ENCODE peak calls at places on chromosomes 3 and 15, in ten cellular contexts. U, C, P, F, S, I, N, Y, M and B are unnamed samples.

GRCh38 chr3:29950232-29950631 is 656.2 kb upstream of the TGFBR2 start:
- DNase-seq in U (no peak), C (no peak), P (no peak), F (no peak), S (no peak), I (no peak), N (no peak), Y (no peak), M (no peak), B (no peak)

GRCh38 chr3:50674349-50675178 is at the start of gene DOCK3:
- DNase-seq in U (peak; percentile 60), C (peak; percentile 57), P (no peak), F (peak; percentile 75), S (no peak), I (no peak), N (peak; percentile 76), Y (peak; percentile 42), M (peak; percentile 54), B (peak; percentile 61)

GRCh38 chr3:73502609-73503560 is 121.9 kb downstream of the PDZRN3 start:
- DNase-seq in U (peak; percentile 65), C (peak; percentile 63), P (peak; percentile 85), F (peak; percentile 65), S (peak; percentile 76), I (peak; percentile 65), N (peak; percentile 75), Y (peak; percentile 49), M (peak; percentile 28), B (peak; percentile 71)

GRCh38 chr3:195907730-195908438 is 467 bp downstream of the TNK2 start:
- DNase-seq in U (peak; percentile 56), C (peak; percentile 16), P (no peak), F (peak; percentile 70), S (peak; percentile 32), I (no peak), N (peak; percentile 85), Y (peak; percentile 86), M (peak; percentile 72), B (no peak)

GRCh38 chr3:46089237-46090011 is 62.1 kb upstream of the XCR1 start:
- DNase-seq in U (peak; percentile 88), C (peak; percentile 35), P (peak; percentile 65), F (peak; percentile 30), S (peak; percentile 17), I (peak; percentile 67), N (peak; percentile 31), Y (no peak), M (peak; percentile 55), B (no peak)

GRCh38 chr3:7707192-7707591 is 794.4 kb upstream of the LMCD1 start:
- DNase-seq in U (no peak), C (no peak), P (no peak), F (no peak), S (no peak), I (no peak), N (peak; percentile 29), Y (peak; percentile 18), M (no peak), B (no peak)

GRCh38 chr3:148975696-148976095 is 15.6 kb upstream of the GYG1 start:
- DNase-seq in U (no peak), C (no peak), P (no peak), F (no peak), S (no peak), I (no peak), N (no peak), Y (no peak), M (no peak), B (no peak)

GRCh38 chr3:171458056-171458856 is 1.9 kb downstream of the TNIK start:
- DNase-seq in U (no peak), C (no peak), P (no peak), F (peak; percentile 79), S (no peak), I (no peak), N (peak; percentile 39), Y (no peak), M (peak; percentile 42), B (peak; percentile 29)

GRCh38 chr3:146078031-146078430 is 83.0 kb downstream of the PLOD2 start:
- DNase-seq in U (peak; percentile 66), C (no peak), P (no peak), F (no peak), S (no peak), I (no peak), N (no peak), Y (no peak), M (no peak), B (no peak)

GRCh38 chr3:139120336-139120971 is 75.8 kb upstream of the PRR23C start:
- DNase-seq in U (peak; percentile 28), C (no peak), P (peak; percentile 7), F (no peak), S (peak; percentile 20), I (no peak), N (no peak), Y (no peak), M (no peak), B (peak; percentile 20)

GRCh38 chr15:23420806-23421575 is 26.1 kb downstream of the GOLGA6L2 start:
- DNase-seq in U (no peak), C (no peak), P (no peak), F (no peak), S (no peak), I (peak; percentile 16), N (no peak), Y (no peak), M (no peak), B (no peak)

GRCh38 chr3:61172684-61173083 is 78.6 kb downstream of the FHIT start:
- DNase-seq in U (peak; percentile 39), C (peak; percentile 0), P (no peak), F (no peak), S (no peak), I (no peak), N (no peak), Y (no peak), M (no peak), B (peak; percentile 21)

GRCh38 chr3:195760345-195760983 is 39.7 kb downstream of the MUC20 start:
- DNase-seq in U (no peak), C (no peak), P (no peak), F (peak; percentile 15), S (no peak), I (no peak), N (peak; percentile 94), Y (no peak), M (no peak), B (no peak)

GRCh38 chr3:185979721-185980121 is 41.9 kb upstream of the TRA2B start:
- DNase-seq in U (no peak), C (no peak), P (no peak), F (no peak), S (no peak), I (no peak), N (no peak), Y (no peak), M (no peak), B (peak; percentile 42)
- TF ChIP-seq CTCF in U (no peak), C (no peak), P (no peak), F (no peak), S (no peak), I (no peak), N (no peak), Y (no peak), M (no peak), B (no peak)

DNA sequence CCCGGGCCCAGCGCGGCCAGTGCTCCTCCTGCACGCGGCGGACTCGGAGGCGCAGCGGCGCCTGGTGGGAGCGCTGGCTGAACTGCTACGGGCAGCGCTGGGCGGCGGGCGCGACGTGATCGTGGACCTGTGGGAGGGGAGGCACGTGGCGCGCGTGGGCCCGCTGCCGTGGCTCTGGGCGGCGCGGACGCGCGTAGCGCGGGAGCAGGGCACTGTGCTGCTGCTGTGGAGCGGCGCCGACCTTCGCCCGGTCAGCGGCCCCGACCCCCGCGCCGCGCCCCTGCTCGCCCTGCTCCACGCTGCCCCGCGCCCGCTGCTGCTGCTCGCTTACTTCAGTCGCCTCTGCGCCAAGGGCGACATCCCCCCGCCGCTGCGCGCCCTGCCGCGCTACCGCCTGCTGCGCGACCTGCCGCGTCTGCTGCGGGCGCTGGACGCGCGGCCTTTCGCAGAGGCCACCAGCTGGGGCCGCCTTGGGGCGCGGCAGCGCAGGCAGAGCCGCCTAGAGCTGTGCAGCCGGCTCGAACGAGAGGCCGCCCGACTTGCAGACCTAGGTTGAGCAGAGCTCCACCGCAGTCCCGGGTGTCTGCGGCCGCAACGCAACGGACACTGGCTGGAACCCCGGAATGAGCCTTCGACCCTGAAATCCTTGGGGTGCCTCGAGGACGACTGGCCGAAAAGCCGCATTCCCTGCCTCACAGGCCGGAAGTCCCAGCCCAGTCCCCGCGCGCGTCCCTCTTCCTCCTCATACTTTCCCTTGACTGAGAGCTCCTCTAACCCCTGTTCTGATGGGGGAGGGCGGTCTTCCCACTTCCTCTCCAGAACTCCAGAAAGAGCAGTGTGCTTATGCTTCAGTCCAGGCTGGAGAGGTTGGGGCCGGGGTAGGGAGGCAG is 1.4 kb upstream of the IL17RC start:
- DNase-seq in U (peak; percentile 78), C (no peak), P (no peak), F (peak; percentile 84), S (no peak), I (no peak), N (peak; percentile 64), Y (peak; percentile 42), M (peak; percentile 35), B (peak; percentile 66)
- TF ChIP-seq CTCF in U (peak; percentile 5), C (no peak), P (peak; percentile 46), F (peak; percentile 13), S (no peak), I (no peak), N (no peak), Y (peak; percentile 16), M (no peak), B (no peak)

GRCh38 chr15:69380100-69380725 is 33.9 kb upstream of the KIF23 start:
- DNase-seq in U (peak; percentile 13), C (peak; percentile 28), P (no peak), F (no peak), S (peak; percentile 41), I (no peak), N (no peak), Y (peak; percentile 23), M (no peak), B (peak; percentile 25)
- TF ChIP-seq CTCF in U (peak; percentile 47), C (peak; percentile 15), P (peak; percentile 33), F (no peak), S (peak; percentile 17), I (no peak), N (no peak), Y (peak; percentile 40), M (peak; percentile 8), B (no peak)

GRCh38 chr3:173529062-173529711 is 131.6 kb downstream of the NLGN1 start:
- DNase-seq in U (peak; percentile 59), C (peak; percentile 61), P (no peak), F (peak; percentile 26), S (peak; percentile 42), I (peak; percentile 5), N (peak; percentile 37), Y (peak; percentile 37), M (peak; percentile 3), B (peak; percentile 18)
- TF ChIP-seq CTCF in U (peak; percentile 73), C (peak; percentile 96), P (peak; percentile 41), F (no peak), S (peak; percentile 24), I (peak; percentile 80), N (peak; percentile 46), Y (peak; percentile 58), M (peak; percentile 77), B (peak; percentile 68)

GRCh38 chr15:101476756-101477155 is 12.8 kb downstream of the PCSK6 start:
- DNase-seq in U (no peak), C (no peak), P (no peak), F (no peak), S (no peak), I (no peak), N (no peak), Y (no peak), M (no peak), B (no peak)
- TF ChIP-seq CTCF in U (no peak), C (no peak), P (no peak), F (no peak), S (no peak), I (no peak), N (no peak), Y (no peak), M (no peak), B (no peak)

GRCh38 chr15:78767331-78767951 is 43.8 kb downstream of the ADAMTS7 start:
- DNase-seq in U (no peak), C (peak; percentile 39), P (no peak), F (peak; percentile 20), S (no peak), I (no peak), N (no peak), Y (no peak), M (no peak), B (no peak)
- TF ChIP-seq CTCF in U (no peak), C (no peak), P (no peak), F (no peak), S (no peak), I (peak; percentile 24), N (no peak), Y (no peak), M (peak; percentile 34), B (no peak)